ENCODE peak calls at places on chromosomes 13 and 19, in five cellular contexts. M is hepatocyte, P is AG04450, T is psoas muscle, J is stomach. C is an unnamed sample.

GRCh38 chr19:13441810-13442512 is 64.3 kb downstream of the CACNA1A start:
- DNase-seq in T (no peak), M (peak; percentile 75), P (peak; percentile 11), J (no peak), C (peak; percentile 6)

GRCh38 chr13:47100214-47100853 is 203.5 kb upstream of the HTR2A start:
- DNase-seq in M (no peak), T (no peak), J (no peak), P (peak; percentile 8), C (no peak)

GRCh38 chr19:49347835-49348234 is 12.6 kb downstream of the CD37 start:
- DNase-seq in M (peak; percentile 23), J (no peak), T (no peak), P (no peak), C (no peak)

GRCh38 chr13:84651288-84651687 is 769.0 kb upstream of the SLITRK1 start:
- DNase-seq in P (peak; percentile 24), T (no peak), J (no peak), M (peak; percentile 41), C (no peak)

GRCh38 chr13:30898721-30899188 is 7.3 kb upstream of the MEDAG start:
- DNase-seq in M (peak; percentile 66), J (no peak), P (peak; percentile 89), T (peak; percentile 54), C (no peak)

GRCh38 chr13:30088312-30088855 is 219.0 kb downstream of the KATNAL1 start:
- DNase-seq in P (no peak), M (no peak), T (no peak), J (no peak), C (no peak)

GRCh38 chr19:31173991-31174390 is 175.2 kb downstream of the TSHZ3 start:
- DNase-seq in P (no peak), M (no peak), T (no peak), J (no peak), C (no peak)

GRCh38 chr13:41019027-41019487 is at the start of gene ELF1:
- DNase-seq in M (peak; percentile 79), T (no peak), J (peak; percentile 59), P (no peak), C (peak; percentile 58)

GRCh38 chr13:60837806-60838205 is 440.8 kb downstream of the TDRD3 start:
- DNase-seq in M (no peak), T (no peak), P (no peak), J (no peak), C (no peak)

GRCh38 chr19:16404396-16404795 is 67.4 kb downstream of the EPS15L1 start:
- DNase-seq in J (no peak), P (no peak), T (no peak), M (no peak), C (no peak)

GRCh38 chr13:71459708-71460107 is 407.3 kb downstream of the DACH1 start:
- DNase-seq in J (no peak), T (no peak), P (no peak), M (no peak), C (no peak)

GRCh38 chr19:41696402-41697197 is 8.5 kb upstream of the CEACAM7 start:
- DNase-seq in J (peak; percentile 24), M (no peak), T (no peak), P (no peak), C (no peak)

GRCh38 chr19:48858984-48859710 is 9.3 kb downstream of the PLEKHA4 start:
- DNase-seq in J (no peak), P (no peak), T (no peak), M (no peak), C (no peak)

GRCh38 chr19:30130356-30131122 is 188.5 kb downstream of the URI1 start:
- DNase-seq in M (no peak), J (no peak), P (no peak), T (no peak), C (no peak)

GRCh38 chr19:30131722-30132291 is 189.8 kb downstream of the URI1 start:
- DNase-seq in T (no peak), J (no peak), P (no peak), M (no peak), C (no peak)

GRCh38 chr19:30133803-30134202 is 191.8 kb downstream of the URI1 start:
- DNase-seq in M (no peak), T (no peak), J (no peak), P (no peak), C (no peak)

GRCh38 chr19:30132312-30133075 is 190.5 kb downstream of the URI1 start:
- DNase-seq in T (no peak), J (no peak), M (no peak), P (no peak), C (no peak)

GRCh38 chr19:30131246-30131645 is 189.2 kb downstream of the URI1 start:
- DNase-seq in J (no peak), M (no peak), P (no peak), T (no peak), C (no peak)
- TF ChIP-seq CTCF in J (no peak), M (no peak), P (no peak), T (no peak), C (no peak)

GRCh38 chr13:34941835-34942731 is at the start of gene NBEA:
- DNase-seq in T (peak; percentile 69), P (no peak), M (peak; percentile 87), J (peak; percentile 74), C (peak; percentile 46)

GRCh38 chr13:34939771-34940170 is 2.3 kb upstream of the NBEA start:
- DNase-seq in M (no peak), P (no peak), J (no peak), T (no peak), C (no peak)

GRCh38 chr13:34942732-34943674 is 933 bp downstream of the NBEA start:
- DNase-seq in M (peak; percentile 34), P (no peak), T (peak; percentile 18), J (peak; percentile 44), C (no peak)

GRCh38 chr13:34941436-34941834 is 635 bp upstream of the NBEA start:
- DNase-seq in J (no peak), M (no peak), P (no peak), T (no peak), C (no peak)

GRCh38 chr13:34943675-34944634 is 1.9 kb downstream of the NBEA start:
- DNase-seq in P (no peak), T (no peak), J (no peak), M (no peak), C (no peak)
- H3K4me3 ChIP-seq in P (no peak overlapping the region), T (peak overlapping the region; percentile 90), J (peak overlapping the region; percentile 98), M (peak overlapping the region; percentile 96), C (no peak overlapping the region)

DNA sequence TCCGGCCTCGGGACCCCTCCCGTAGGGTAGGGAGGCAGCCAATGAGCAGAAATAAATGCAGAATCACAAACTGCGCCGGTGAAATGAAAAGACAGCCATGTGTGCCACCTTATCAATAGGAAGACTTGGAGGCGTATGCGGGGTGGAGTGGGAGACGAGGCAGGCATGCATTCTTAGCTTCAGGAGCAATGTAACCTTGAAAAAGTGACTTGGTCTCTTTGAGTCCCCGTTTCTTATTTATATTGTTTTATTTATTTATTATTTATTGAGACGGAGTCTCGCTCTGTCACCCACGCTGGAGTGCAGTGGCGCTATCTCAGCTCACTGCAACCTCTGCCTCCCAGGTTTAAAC is 16.0 kb downstream of the SSC5D start:
- DNase-seq in T (no peak), P (no peak), J (no peak), M (no peak), C (no peak)
- TF ChIP-seq CTCF in T (no peak), P (no peak), J (no peak), M (no peak), C (no peak)

GRCh38 chr13:28531956-28532225 is 37.0 kb upstream of the FLT1 start:
- DNase-seq in P (no peak), J (no peak), T (no peak), M (no peak), C (no peak)
- H3K4me3 ChIP-seq in P (peak overlapping the region; percentile 58), J (peak overlapping the region; percentile 41), T (peak overlapping the region; percentile 59), M (peak overlapping the region; percentile 57), C (no peak overlapping the region)

DNA sequence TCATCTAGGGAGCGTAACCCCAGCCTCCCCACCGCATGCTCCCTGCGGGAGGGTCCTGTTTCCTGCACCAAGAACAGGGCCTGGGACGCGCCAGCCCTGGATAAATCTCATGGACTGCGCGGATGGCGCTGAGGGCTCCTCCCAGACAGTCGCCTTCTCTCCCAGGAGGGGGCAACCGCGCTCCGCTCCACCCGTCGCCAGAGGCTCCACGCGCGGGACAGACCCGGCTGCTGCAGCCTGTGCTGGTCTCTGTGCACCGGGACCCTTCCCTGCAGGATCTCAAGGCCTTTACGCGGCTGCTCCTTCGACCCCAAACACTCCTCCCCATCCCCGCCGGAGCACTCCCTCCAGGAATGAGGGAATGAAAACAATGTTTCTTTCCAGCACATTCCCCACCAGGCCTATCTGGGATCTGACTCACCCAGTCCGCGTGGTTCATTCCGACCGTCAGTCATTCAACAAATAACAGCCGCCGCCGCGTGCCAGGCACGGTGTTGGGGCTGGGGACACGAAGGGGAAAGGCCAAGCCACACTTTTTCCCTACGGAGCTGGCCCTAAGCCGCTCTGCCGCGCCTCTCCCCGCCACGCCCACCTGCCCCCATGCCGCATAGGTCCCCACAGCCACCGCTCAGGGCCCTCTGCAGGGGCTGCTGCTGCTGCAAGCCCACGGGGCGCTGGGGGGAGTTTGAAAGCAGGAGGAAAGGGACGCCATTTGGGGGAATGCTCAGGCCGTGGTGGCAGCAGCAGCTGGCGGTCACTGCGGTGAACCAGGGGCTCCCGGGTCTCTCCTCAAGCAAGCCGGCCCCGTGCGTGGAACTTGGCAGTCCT is 6.0 kb downstream of the PNMA8B start:
- DNase-seq in T (peak; percentile 65), P (no peak), M (peak; percentile 63), J (peak; percentile 50), C (no peak)
- TF ChIP-seq CTCF in T (no peak), P (peak; percentile 37), M (peak; percentile 41), J (no peak), C (no peak)

GRCh38 chr19:1041835-1042685 is 2.2 kb downstream of the ABCA7 start:
- DNase-seq in T (peak; percentile 83), P (no peak), J (peak; percentile 67), M (no peak), C (no peak)
- H3K4me3 ChIP-seq in T (peak overlapping the region; percentile 74), P (no peak overlapping the region), J (no peak overlapping the region), M (no peak overlapping the region), C (no peak overlapping the region)

GRCh38 chr13:108342369-108343289 is 73.1 kb downstream of the TNFSF13B start:
- DNase-seq in P (peak; percentile 6), J (no peak), M (peak; percentile 41), T (no peak), C (no peak)

GRCh38 chr13:108346376-108346775 is 76.9 kb downstream of the TNFSF13B start:
- DNase-seq in M (peak; percentile 44), P (no peak), T (no peak), J (no peak), C (no peak)

GRCh38 chr13:108349269-108349668 is 79.8 kb downstream of the TNFSF13B start:
- DNase-seq in M (no peak), J (no peak), P (no peak), T (no peak), C (no peak)

DNA sequence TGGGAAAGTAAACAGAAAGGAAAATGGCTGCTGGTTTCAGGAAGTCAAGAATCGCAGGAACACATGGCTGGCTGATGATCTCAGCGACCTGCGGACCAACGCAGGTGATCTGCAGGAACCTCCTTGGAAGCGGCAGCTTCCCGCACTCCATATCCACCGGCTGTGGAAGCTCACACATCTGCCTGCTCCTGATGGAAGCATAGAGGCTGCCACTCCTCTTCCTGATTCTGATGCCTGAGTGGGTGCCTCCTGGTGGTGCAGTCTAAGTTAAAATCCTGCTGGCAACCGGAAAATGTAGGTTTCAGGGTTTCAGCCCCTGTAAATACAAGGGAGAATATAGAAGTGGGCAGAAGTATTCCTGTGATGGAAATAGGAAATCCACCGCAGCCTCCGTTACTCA is 75.5 kb downstream of the TNFSF13B start:
- DNase-seq in T (no peak), P (no peak), J (no peak), M (no peak), C (no peak)
- TF ChIP-seq CTCF in T (no peak), P (no peak), J (no peak), M (no peak), C (no peak)

C was measured in LNCaP clone FGC.